ENCODE peak calls at places on chromosomes 7 and 10, in nine cellular contexts. K, O, S, G, R, U, E, Z and N are unnamed samples.

GRCh38 chr7:106568680-106569499 is 92.1 kb downstream of the CCDC71L start:
- DNase-seq in U (peak; percentile 49), S (no peak), O (no peak), K (no peak), Z (peak; percentile 94), E (no peak), R (no peak), G (no peak), N (peak; percentile 7)

GRCh38 chr7:33024189-33024757 is 38.3 kb downstream of the NT5C3A start:
- DNase-seq in R (no peak), U (no peak), K (no peak), O (no peak), E (no peak), G (no peak), S (no peak), Z (no peak), N (no peak)

GRCh38 chr7:33764752-33765451 is 140.4 kb upstream of the BMPER start:
- DNase-seq in S (no peak), U (no peak), R (no peak), K (no peak), G (no peak), O (no peak), E (no peak), Z (peak; percentile 83), N (no peak)

GRCh38 chr7:35971133-35971995 is 170.5 kb downstream of the SEPTIN7 start:
- DNase-seq in G (no peak), O (no peak), U (no peak), Z (peak; percentile 20), R (no peak), K (no peak), S (no peak), E (no peak), N (no peak)

GRCh38 chr7:36161996-36162395 is 8.9 kb downstream of the EEPD1 start:
- DNase-seq in U (no peak), E (no peak), K (no peak), O (no peak), S (no peak), G (no peak), Z (no peak), R (no peak), N (no peak)

GRCh38 chr10:78899996-78900714 is 168.6 kb upstream of the ZMIZ1 start:
- DNase-seq in O (peak; percentile 22), K (peak; percentile 83), E (peak; percentile 51), Z (no peak), U (peak; percentile 18), R (peak; percentile 81), G (no peak), S (no peak), N (no peak)

GRCh38 chr10:76082232-76082631 is 650.8 kb downstream of the LRMDA start:
- DNase-seq in E (no peak), R (no peak), U (no peak), K (no peak), G (no peak), O (no peak), Z (no peak), S (no peak), N (no peak)

GRCh38 chr7:12508005-12508404 is 62.5 kb upstream of the SCIN start:
- DNase-seq in S (no peak), Z (no peak), O (no peak), U (no peak), G (no peak), R (no peak), E (no peak), K (no peak), N (no peak)

GRCh38 chr7:129785457-129786178 is 167.1 kb downstream of the UBE2H start:
- DNase-seq in U (no peak), O (no peak), Z (peak; percentile 22), S (no peak), R (no peak), E (no peak), G (peak; percentile 34), K (no peak), N (no peak)

GRCh38 chr7:129786825-129787563 is 165.8 kb downstream of the UBE2H start:
- DNase-seq in Z (no peak), E (no peak), U (peak; percentile 60), S (no peak), R (no peak), K (no peak), G (no peak), O (no peak), N (no peak)

GRCh38 chr7:129784783-129785456 is 167.8 kb downstream of the UBE2H start:
- DNase-seq in O (no peak), R (no peak), K (no peak), Z (no peak), G (peak; percentile 51), U (peak; percentile 63), S (no peak), E (no peak), N (no peak)

GRCh38 chr7:129784437-129784782 is 168.3 kb downstream of the UBE2H start:
- DNase-seq in O (no peak), S (no peak), K (no peak), Z (no peak), R (no peak), U (no peak), E (no peak), G (no peak), N (no peak)

DNA sequence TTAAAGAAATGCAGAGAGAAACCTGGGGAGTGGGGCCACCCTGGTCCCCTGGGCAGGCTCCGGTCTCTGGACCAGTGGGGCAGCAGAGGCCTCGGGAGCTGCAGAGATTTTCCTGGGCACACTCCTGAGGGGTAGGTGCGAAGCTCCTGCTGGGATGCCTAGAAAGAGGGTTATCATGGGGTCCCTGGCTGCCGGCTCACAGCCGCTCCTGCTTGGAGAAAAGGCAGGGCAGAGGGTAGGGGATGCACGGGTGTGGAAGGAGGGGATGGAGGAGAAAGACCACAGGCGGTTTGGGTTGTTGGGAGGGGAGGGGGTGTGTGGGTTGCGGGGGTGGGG is 166.6 kb downstream of the UBE2H start:
- DNase-seq in R (no peak), O (no peak), G (no peak), U (no peak), K (no peak), Z (no peak), E (no peak), S (no peak), N (no peak)
- H3K4me3 ChIP-seq in R (peak overlapping the region; percentile 55), O (no peak overlapping the region), G (no peak overlapping the region), U (peak overlapping the region; percentile 56), K (no peak overlapping the region), Z (no peak overlapping the region), E (no peak overlapping the region), S (no peak overlapping the region), N (no peak overlapping the region)

GRCh38 chr7:75696263-75697037 is 42.3 kb downstream of the HIP1 start:
- DNase-seq in O (no peak), S (no peak), Z (no peak), R (no peak), K (no peak), E (no peak), G (no peak), U (no peak), N (no peak)

GRCh38 chr7:75694636-75695035 is 44.1 kb downstream of the HIP1 start:
- DNase-seq in U (no peak), E (no peak), G (no peak), S (no peak), Z (no peak), R (no peak), K (no peak), O (no peak), N (no peak)

GRCh38 chr7:75695036-75695435 is 43.7 kb downstream of the HIP1 start:
- DNase-seq in U (no peak), K (no peak), S (no peak), R (no peak), G (no peak), Z (no peak), E (no peak), O (no peak), N (no peak)

GRCh38 chr7:75699993-75700392 is 38.7 kb downstream of the HIP1 start:
- DNase-seq in E (no peak), U (no peak), O (no peak), Z (no peak), R (no peak), K (no peak), S (no peak), G (no peak), N (no peak)

GRCh38 chr7:75698358-75698757 is 40.4 kb downstream of the HIP1 start:
- DNase-seq in E (no peak), K (no peak), O (no peak), G (no peak), S (no peak), U (no peak), R (no peak), Z (no peak), N (no peak)
- H3K4me3 ChIP-seq in E (no peak overlapping the region), K (no peak overlapping the region), O (no peak overlapping the region), G (no peak overlapping the region), S (no peak overlapping the region), U (no peak overlapping the region), R (no peak overlapping the region), Z (no peak overlapping the region), N (no peak overlapping the region)

GRCh38 chr10:4807803-4808507 is 18.1 kb upstream of the AKR1E2 start:
- DNase-seq in Z (peak; percentile 89), G (peak; percentile 25), E (no peak), K (no peak), O (no peak), R (no peak), S (no peak), U (no peak), N (peak; percentile 93)

GRCh38 chr10:4803822-4804221 is 22.2 kb upstream of the AKR1E2 start:
- DNase-seq in K (no peak), U (no peak), O (no peak), Z (no peak), R (no peak), G (no peak), E (no peak), S (no peak), N (no peak)

GRCh38 chr10:4804505-4804904 is 21.5 kb upstream of the AKR1E2 start:
- DNase-seq in S (no peak), E (no peak), K (no peak), R (no peak), U (no peak), Z (peak; percentile 53), O (no peak), G (no peak), N (no peak)

GRCh38 chr10:4809156-4809555 is 16.9 kb upstream of the AKR1E2 start:
- DNase-seq in U (no peak), G (no peak), S (no peak), R (no peak), O (no peak), E (no peak), K (no peak), Z (no peak), N (no peak)

DNA sequence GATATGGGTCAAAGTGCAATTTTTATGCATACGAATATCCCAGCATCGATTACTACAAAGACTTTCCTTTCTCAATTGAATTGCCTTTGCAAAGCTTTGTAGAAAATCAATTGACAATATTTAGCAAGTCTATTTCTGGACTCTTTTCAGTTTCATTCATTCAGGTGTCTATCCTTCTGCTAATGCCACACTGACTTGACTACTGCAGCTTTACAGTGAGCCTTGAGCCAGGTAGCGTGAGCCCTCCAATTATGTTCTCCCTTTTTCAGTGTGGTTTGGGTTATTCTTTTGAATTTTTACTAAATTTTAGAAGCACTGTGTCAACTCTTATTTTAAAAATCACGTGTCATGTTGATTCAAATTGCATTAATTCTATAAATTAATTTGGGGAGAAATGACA is 19.5 kb upstream of the AKR1E2 start:
- DNase-seq in K (no peak), Z (no peak), U (no peak), O (no peak), S (no peak), E (no peak), G (no peak), R (no peak), N (no peak)
- H3K4me3 ChIP-seq in K (no peak overlapping the region), Z (no peak overlapping the region), U (no peak overlapping the region), O (no peak overlapping the region), S (no peak overlapping the region), E (no peak overlapping the region), G (no peak overlapping the region), R (no peak overlapping the region), N (no peak overlapping the region)

GRCh38 chr10:125151824-125152634 is 8.3 kb downstream of the CTBP2 start:
- DNase-seq in O (peak; percentile 89), S (no peak), K (no peak), U (peak; percentile 95), R (no peak), E (no peak), Z (no peak), G (no peak), N (no peak)

GRCh38 chr10:125153693-125154490 is 6.5 kb downstream of the CTBP2 start:
- DNase-seq in U (no peak), S (no peak), K (no peak), R (no peak), G (no peak), O (peak; percentile 58), E (no peak), Z (peak; percentile 78), N (no peak)

GRCh38 chr10:125154529-125154928 is 5.8 kb downstream of the CTBP2 start:
- DNase-seq in O (no peak), E (no peak), S (no peak), R (no peak), K (no peak), Z (peak; percentile 63), U (no peak), G (no peak), N (peak; percentile 38)

GRCh38 chr10:125151170-125151823 is 9.1 kb downstream of the CTBP2 start:
- DNase-seq in Z (no peak), K (no peak), O (no peak), S (no peak), R (no peak), G (no peak), E (no peak), U (no peak), N (no peak)

GRCh38 chr10:125152646-125153368 is 7.6 kb downstream of the CTBP2 start:
- DNase-seq in O (peak; percentile 71), S (no peak), G (no peak), R (no peak), Z (peak; percentile 81), U (no peak), K (peak; percentile 84), E (peak; percentile 65), N (no peak)
- H3K4me3 ChIP-seq in O (peak overlapping the region; percentile 26), S (no peak overlapping the region), G (no peak overlapping the region), R (peak overlapping the region; percentile 47), Z (no peak overlapping the region), U (peak overlapping the region; percentile 90), K (peak overlapping the region; percentile 31), E (no peak overlapping the region), N (no peak overlapping the region)